ENCODE peak calls at places on chromosomes 16 and 17, in nine cellular contexts. N is prostate gland, K is transverse colon, Y is suprapubic skin, E is stomach, J is K562, P is H1, Z is sigmoid colon, F is GM12878. M is an unnamed sample.

GRCh38 chr17:75152523-75152922 is 1.8 kb downstream of the JPT1 start:
- DNase-seq in N (no peak), K (no peak), Y (no peak), E (no peak), J (no peak), P (no peak), Z (no peak), F (no peak), M (no peak)

GRCh38 chr16:79365687-79366086 is 234.8 kb downstream of the MAF start:
- DNase-seq in N (no peak), K (no peak), Y (no peak), E (no peak), J (no peak), P (no peak), Z (no peak), F (no peak), M (no peak)

GRCh38 chr17:71432378-71433315 is 688.2 kb upstream of the SOX9 start:
- DNase-seq in N (no peak), K (no peak), Y (no peak), E (no peak), J (no peak), P (no peak), Z (no peak), F (no peak), M (no peak)

GRCh38 chr17:7951143-7951792 is 19.3 kb downstream of the CNTROB start:
- DNase-seq in N (no peak), K (no peak), Y (no peak), E (no peak), J (no peak), P (no peak), Z (no peak), F (peak; percentile 45), M (no peak)

GRCh38 chr16:1989826-1990335 is at the start of gene SYNGR3:
- DNase-seq in N (no peak), K (no peak), Y (no peak), E (no peak), J (peak; percentile 67), P (peak; percentile 72), Z (no peak), F (no peak), M (no peak)

GRCh38 chr16:1597154-1597553 is 14.7 kb downstream of the IFT140 start:
- DNase-seq in N (no peak), K (no peak), Y (no peak), E (no peak), J (no peak), P (no peak), Z (no peak), F (no peak), M (peak; percentile 44)

GRCh38 chr16:86722970-86723369 is 144.6 kb downstream of the FOXL1 start:
- DNase-seq in N (no peak), K (no peak), Y (no peak), E (no peak), J (no peak), P (no peak), Z (no peak), F (no peak), M (no peak)

GRCh38 chr17:45123930-45124796 is 8.2 kb downstream of the PLCD3 start:
- DNase-seq in N (no peak), K (peak; percentile 82), Y (no peak), E (peak; percentile 65), J (peak; percentile 89), P (no peak), Z (peak; percentile 84), F (no peak), M (no peak)

GRCh38 chr16:9885457-9885856 is 296.8 kb downstream of the GRIN2A start:
- DNase-seq in N (no peak), K (no peak), Y (no peak), E (no peak), J (no peak), P (no peak), Z (no peak), F (no peak), M (no peak)

GRCh38 chr16:23581746-23582145 is 14.4 kb downstream of the NDUFAB1 start:
- DNase-seq in N (no peak), K (no peak), Y (no peak), E (no peak), J (no peak), P (no peak), Z (no peak), F (no peak), M (no peak)

GRCh38 chr16:23580391-23580790 is 15.7 kb downstream of the NDUFAB1 start:
- DNase-seq in N (no peak), K (no peak), Y (no peak), E (no peak), J (no peak), P (no peak), Z (no peak), F (no peak), M (no peak)

GRCh38 chr16:23577493-23577892 is 18.6 kb downstream of the NDUFAB1 start:
- DNase-seq in N (no peak), K (no peak), Y (no peak), E (no peak), J (no peak), P (no peak), Z (no peak), F (no peak), M (no peak)

GRCh38 chr16:23578096-23578830 is 17.9 kb downstream of the NDUFAB1 start:
- DNase-seq in N (no peak), K (no peak), Y (no peak), E (no peak), J (no peak), P (no peak), Z (peak; percentile 18), F (no peak), M (no peak)

DNA sequence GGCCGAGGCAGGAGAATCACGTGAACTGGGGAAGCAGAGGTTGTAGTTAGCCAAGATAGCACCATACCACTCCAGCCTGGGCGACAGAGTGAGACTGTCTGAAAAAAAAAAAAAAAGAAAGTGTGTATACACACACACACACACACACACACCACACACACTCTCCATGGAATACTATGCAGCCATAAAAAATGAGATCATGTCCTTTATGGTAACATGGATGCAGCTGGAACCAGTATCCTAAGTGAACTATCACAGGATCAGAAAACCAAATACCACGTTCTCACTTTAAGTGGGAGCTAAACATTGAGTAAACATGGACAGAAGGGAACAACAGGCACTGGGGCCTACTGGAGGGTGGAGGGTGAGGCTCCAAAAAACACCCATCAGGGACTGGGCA is 16.7 kb downstream of the NDUFAB1 start:
- DNase-seq in N (no peak), K (no peak), Y (no peak), E (no peak), J (no peak), P (no peak), Z (no peak), F (no peak), M (no peak)
- TF ChIP-seq POLR2AphosphoS5 in N (no peak), K (no peak), Y (no peak), E (no peak), J (no peak), P (no peak), Z (no peak), F (no peak), M (no peak)

DNA sequence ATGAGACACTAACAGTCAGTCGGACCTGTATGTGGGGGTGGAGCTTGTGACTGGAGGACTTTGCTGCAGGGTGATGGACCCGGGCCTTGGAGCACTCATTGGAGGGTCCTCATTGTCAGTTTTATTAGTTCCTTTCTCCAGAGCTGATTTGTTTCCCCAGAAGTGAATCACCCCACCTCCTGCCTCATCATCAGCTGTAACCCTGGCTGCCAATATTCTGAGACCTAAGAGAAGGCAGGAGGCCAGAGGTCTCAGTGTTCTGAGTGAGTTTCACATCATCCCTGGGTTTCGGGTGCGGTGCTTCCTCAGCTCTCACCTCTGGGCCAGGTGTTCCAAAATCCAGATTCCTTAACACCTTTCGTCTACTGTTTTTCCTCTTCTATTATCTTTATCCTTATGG is 49.9 kb upstream of the KIFC3 start:
- DNase-seq in N (no peak), K (no peak), Y (no peak), E (no peak), J (no peak), P (no peak), Z (no peak), F (no peak), M (no peak)
- TF ChIP-seq POLR2A in N (no peak), K (no peak), Y (no peak), E (no peak), J (no peak), P (no peak), Z (no peak), F (no peak), M (no peak)

DNA sequence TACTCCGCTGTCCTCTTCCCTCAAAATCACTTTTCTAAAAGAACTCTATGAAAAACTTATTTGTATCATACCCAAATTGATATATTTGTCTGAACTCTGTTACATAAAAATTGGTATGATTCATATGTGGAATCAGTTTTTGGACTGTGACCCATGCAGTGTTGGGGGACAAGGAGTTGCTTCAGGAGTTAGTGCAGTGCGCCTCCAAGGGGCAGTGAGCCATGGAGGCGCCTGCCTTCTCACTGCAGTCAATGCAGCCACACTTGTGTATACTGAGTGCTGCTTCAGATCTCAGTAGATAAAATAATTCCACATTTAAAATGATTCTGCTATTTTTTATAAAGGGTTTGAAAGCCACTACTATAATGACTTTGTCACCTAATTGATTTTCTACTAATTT is 32.5 kb downstream of the DGKE start:
- DNase-seq in N (no peak), K (no peak), Y (no peak), E (no peak), J (peak; percentile 9), P (no peak), Z (no peak), F (no peak), M (no peak)
- TF ChIP-seq CTCF in N (no peak), K (no peak), Y (no peak), E (no peak), J (no peak), P (peak; percentile 15), Z (no peak), F (peak; percentile 28), M (no peak)

DNA sequence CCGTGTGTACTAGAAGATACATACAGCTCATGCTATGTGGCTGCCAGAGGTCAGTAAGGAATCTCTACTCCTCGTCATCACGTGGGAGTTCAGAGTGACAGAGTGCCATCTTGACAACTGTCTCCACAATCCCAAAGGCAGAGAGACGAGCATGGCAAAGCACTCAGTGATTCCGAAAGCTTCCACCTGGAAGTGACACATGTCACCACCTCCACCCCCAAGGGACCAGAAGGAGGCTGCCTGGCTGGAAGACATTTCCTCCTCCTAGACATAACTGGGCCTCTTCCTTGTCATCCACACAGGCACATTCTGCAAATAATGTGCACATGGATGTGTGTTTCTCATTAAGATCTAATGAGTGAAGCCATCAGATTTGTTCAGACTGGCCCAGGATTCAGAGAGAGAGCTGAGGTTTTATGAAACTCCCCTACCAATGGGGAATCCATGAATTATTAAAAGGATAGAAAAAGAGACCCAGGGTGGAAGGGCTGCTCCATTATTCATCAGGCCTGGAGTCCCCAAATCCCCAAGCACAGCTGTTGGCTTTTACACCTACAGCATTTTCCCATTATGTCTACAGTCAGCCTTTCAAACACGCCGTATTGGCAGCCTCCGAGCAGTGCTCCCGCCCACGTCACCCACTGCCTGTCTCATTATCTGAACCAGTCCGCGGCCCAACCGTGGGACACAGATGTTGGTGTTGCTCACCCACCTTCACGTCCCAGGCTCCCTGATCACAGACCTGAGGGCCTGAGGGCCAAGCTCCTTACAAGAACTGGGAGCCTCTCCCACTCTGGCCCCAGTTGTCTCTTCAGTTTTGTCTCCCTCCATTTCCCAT is 3.3 kb upstream of the CACNG5 start:
- DNase-seq in N (no peak), K (no peak), Y (no peak), E (no peak), J (no peak), P (no peak), Z (peak; percentile 50), F (no peak), M (no peak)
- TF ChIP-seq POLR2AphosphoS5 in N (no peak), K (no peak), Y (no peak), E (no peak), J (no peak), P (no peak), Z (no peak), F (no peak), M (no peak)

GRCh38 chr16:3036726-3037315 is at the start of gene BICDL2:
- DNase-seq in N (no peak), K (peak; percentile 87), Y (no peak), E (peak; percentile 74), J (no peak), P (peak; percentile 90), Z (no peak), F (no peak), M (peak; percentile 67)
- TF ChIP-seq POLR2A in N (peak; percentile 25), K (peak; percentile 61), Y (no peak), E (no peak), J (no peak), P (no peak), Z (no peak), F (no peak), M (no peak)

M was measured in upper lobe of left lung.